ENCODE peak calls at places on chromosomes 6 and 20, in four cellular contexts. D, M, F and H are unnamed samples.
A peak's percentile ranks its signal among the peaks of the same experiment; 100 is the strongest.

GRCh38 chr20:3092611-3093379 is 8.3 kb upstream of the AVP start:
- DNase-seq in F (peak; percentile 52), M (no peak), D (no peak), H (no peak)

GRCh38 chr20:5658897-5659296 is 91.3 kb upstream of the SHLD1 start:
- DNase-seq in M (peak; percentile 69), F (no peak), D (peak; percentile 81), H (peak; percentile 76)

GRCh38 chr6:33426590-33427563 is 7.0 kb downstream of the SYNGAP1 start:
- DNase-seq in D (peak; percentile 61), M (no peak), F (peak; percentile 33), H (no peak)

GRCh38 chr6:155645328-155645727 is 189.7 kb upstream of the NOX3 start:
- DNase-seq in D (no peak), M (no peak), F (no peak), H (peak; percentile 70)

GRCh38 chr6:132964868-132965382 is 150.6 kb downstream of the RPS12 start:
- DNase-seq in D (no peak), M (no peak), F (no peak), H (no peak)

GRCh38 chr20:57308451-57309410 is 20.9 kb upstream of the SPO11 start:
- DNase-seq in F (no peak), M (no peak), D (peak; percentile 48), H (no peak)

GRCh38 chr6:120473804-120474203 is 860.5 kb downstream of the TBC1D32 start:
- DNase-seq in F (no peak), D (no peak), M (no peak), H (no peak)

GRCh38 chr20:53954734-53955658 is 115.4 kb downstream of the BCAS1 start:
- DNase-seq in F (no peak), D (no peak), M (no peak), H (no peak)

GRCh38 chr6:150204705-150205472 is 62.0 kb downstream of the PPP1R14C start:
- DNase-seq in M (peak; percentile 75), D (no peak), F (no peak), H (no peak)

GRCh38 chr20:29452186-29452585 is 1805.3 kb upstream of the DEFB115 start:
- DNase-seq in D (no peak), M (no peak), F (no peak), H (no peak)

GRCh38 chr20:49590163-49591017 is 22.5 kb upstream of the PTGIS start:
- DNase-seq in F (no peak), M (no peak), D (no peak), H (no peak)

GRCh38 chr6:168699631-168700315 is 258.8 kb downstream of the SMOC2 start:
- DNase-seq in M (peak; percentile 64), D (peak; percentile 78), F (no peak), H (no peak)

GRCh38 chr6:83546636-83547035 is 34.3 kb downstream of the PRSS35 start:
- DNase-seq in F (no peak), M (no peak), D (no peak), H (no peak)

GRCh38 chr6:75350808-75351207 is 66.2 kb upstream of the TMEM30A start:
- DNase-seq in M (no peak), D (no peak), F (no peak), H (no peak)

GRCh38 chr20:44914924-44915323 is 5.1 kb downstream of the PABPC1L start:
- DNase-seq in F (no peak), D (no peak), M (no peak), H (no peak)

GRCh38 chr6:30227763-30228487 is 14.7 kb upstream of the TRIM26 start:
- DNase-seq in M (no peak), D (no peak), F (no peak), H (no peak)

GRCh38 chr6:14292119-14292518 is 174.5 kb downstream of the CD83 start:
- DNase-seq in D (no peak), F (no peak), M (no peak), H (no peak)

GRCh38 chr20:330233-331149 is 5.1 kb downstream of the SOX12 start:
- DNase-seq in M (peak; percentile 56), D (no peak), F (peak; percentile 72), H (no peak)

GRCh38 chr20:62354811-62355341 is 12.2 kb downstream of the LAMA5 start:
- DNase-seq in F (no peak), D (no peak), M (peak; percentile 39), H (no peak)

GRCh38 chr6:12147557-12148316 is 135.6 kb downstream of the HIVEP1 start:
- DNase-seq in F (no peak), M (no peak), D (no peak), H (no peak)

GRCh38 chr6:132147530-132148011 is 196.4 kb upstream of the CCN2 start:
- DNase-seq in M (no peak), F (no peak), D (no peak), H (no peak)

GRCh38 chr6:44851176-44851575 is 463.7 kb downstream of the CDC5L start:
- DNase-seq in M (no peak), F (no peak), D (no peak), H (no peak)

GRCh38 chr6:26657268-26657667 is 2.3 kb downstream of the ZNF322 start:
- DNase-seq in D (no peak), M (no peak), F (no peak), H (no peak)

GRCh38 chr6:71139249-71139648 is 149.4 kb upstream of the OGFRL1 start:
- DNase-seq in F (no peak), M (no peak), D (no peak), H (peak; percentile 74)

GRCh38 chr6:148563066-148563465 is 183.8 kb upstream of the UST start:
- DNase-seq in F (no peak), D (no peak), M (no peak), H (no peak)

GRCh38 chr6:44054635-44055559 is 72.4 kb downstream of the MRPL14 start:
- DNase-seq in D (no peak), F (no peak), M (peak; percentile 42), H (no peak)

GRCh38 chr6:37460805-37461204 is 27.8 kb downstream of the CMTR1 start:
- DNase-seq in D (no peak), F (no peak), M (no peak), H (no peak)

GRCh38 chr6:129370268-129370916 is 339.6 kb downstream of the ARHGAP18 start:
- DNase-seq in F (peak; percentile 30), D (no peak), M (no peak), H (peak; percentile 24)

GRCh38 chr20:24501764-24502163 is 32.3 kb downstream of the SYNDIG1 start:
- DNase-seq in D (no peak), M (no peak), F (peak; percentile 5), H (no peak)

GRCh38 chr6:72413884-72414283 is 208.0 kb upstream of the KCNQ5 start:
- DNase-seq in M (no peak), F (no peak), D (no peak), H (no peak)

GRCh38 chr6:89161326-89162046 is 15.6 kb downstream of the PM20D2 start:
- DNase-seq in D (no peak), F (peak; percentile 66), M (no peak), H (no peak)

DNA sequence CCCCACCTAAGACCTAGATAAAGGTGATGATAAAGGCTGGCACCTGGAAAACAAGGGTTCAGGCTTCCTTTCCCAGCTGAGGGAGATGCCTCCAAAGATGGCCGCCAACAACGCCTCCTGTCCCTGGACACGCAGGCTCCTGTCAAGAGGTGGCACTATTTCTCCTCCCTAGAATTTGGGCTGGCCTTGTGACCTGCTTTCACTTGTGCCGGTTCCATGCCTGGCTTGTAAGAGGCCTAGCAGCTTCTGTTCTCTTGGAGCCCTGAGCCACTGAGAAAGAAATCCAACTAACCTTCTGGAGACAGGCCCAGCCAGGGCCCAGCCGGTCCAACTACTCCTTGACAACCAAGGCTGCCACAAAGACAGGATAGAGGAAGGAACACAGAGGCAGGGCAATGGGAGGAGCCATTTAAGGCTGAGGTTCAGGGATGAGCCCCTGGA is 60.2 kb upstream of the RALY start:
- DNase-seq in D (peak; percentile 87), M (peak; percentile 75), F (peak; percentile 82), H (no peak)
- TF ChIP-seq CTCF in D (peak; percentile 57), M (peak; percentile 43), F (peak; percentile 81), H (peak; percentile 84)

DNA sequence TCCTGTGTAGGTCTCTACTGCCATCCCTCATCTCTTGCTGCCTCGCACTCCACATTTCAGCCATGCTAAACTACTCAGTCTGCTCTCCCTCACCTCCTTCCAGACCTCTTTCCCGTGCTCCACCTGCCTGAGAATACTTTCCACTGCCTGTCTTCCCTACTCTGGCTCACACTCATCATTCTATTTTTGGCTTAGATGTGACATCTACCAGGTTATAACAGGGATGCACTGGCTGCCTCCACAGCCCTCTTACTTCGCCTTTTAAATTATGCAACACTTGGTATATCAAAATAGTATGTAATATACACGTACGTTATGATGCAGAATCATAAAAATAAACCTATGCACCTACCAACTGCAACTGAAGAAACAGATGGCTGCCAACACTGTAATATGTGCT is 222.8 kb upstream of the DTNBP1 start:
- DNase-seq in F (no peak), D (no peak), M (no peak), H (no peak)
- H3K4me1 ChIP-seq in F (no peaks in the 10 kb centered on the region), D (no peaks in the 10 kb centered on the region), M (peaks cover 12% of the 10 kb centered on the region), H (peaks cover 18% of the 10 kb centered on the region)

GRCh38 chr20:10414982-10415650 is 18.9 kb downstream of the MKKS start:
- DNase-seq in M (no peak), D (no peak), F (no peak), H (peak; percentile 69)

GRCh38 chr20:10411673-10412072 is 22.3 kb downstream of the MKKS start:
- DNase-seq in M (no peak), F (no peak), D (no peak), H (no peak)

GRCh38 chr20:10408427-10408826 is 25.6 kb downstream of the MKKS start:
- DNase-seq in D (no peak), F (no peak), M (no peak), H (no peak)

DNA sequence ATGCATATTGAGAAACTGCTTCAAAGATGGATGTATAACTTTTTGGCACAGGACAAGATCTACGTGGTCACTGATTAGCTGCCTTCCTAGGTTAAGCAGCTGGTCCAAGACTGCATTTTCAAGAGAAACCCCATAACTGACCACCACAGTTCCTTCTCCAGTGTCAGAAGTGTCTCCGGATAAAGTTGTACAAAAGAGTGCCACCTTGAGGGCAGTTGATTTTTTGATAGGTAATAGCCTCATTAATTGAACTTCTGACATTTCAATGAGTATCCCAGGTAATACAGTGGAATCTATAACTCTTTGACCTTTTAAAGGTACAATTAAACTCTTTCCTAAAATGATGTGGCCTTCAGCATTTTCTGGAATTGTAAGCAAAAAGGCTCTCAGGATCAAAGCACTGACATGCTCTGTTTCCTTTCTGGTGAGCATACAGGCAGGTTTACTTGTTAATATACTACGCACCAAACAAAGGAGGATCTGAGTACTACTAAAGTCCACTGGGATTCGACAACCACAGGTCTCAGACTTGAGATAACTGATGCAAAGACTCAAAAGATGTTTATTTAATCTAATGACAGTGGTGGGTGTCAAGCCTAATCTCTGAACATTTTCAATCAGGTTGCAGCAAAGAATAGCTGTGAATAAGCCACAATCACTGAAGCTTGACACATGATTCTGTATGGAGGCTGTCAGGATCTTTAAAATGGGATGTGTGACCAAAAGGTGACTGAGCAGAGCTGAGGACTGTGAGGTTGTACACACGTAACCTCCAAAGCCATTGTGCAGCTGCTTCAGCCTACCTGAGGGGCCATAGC is 21.2 kb downstream of the MKKS start:
- DNase-seq in D (no peak), M (no peak), F (no peak), H (no peak)
- TF ChIP-seq CTCF in D (no peak), M (no peak), F (peak; percentile 43), H (peak; percentile 45)

GRCh38 chr20:63903796-63904570 is 9.1 kb downstream of the DNAJC5 start:
- DNase-seq in D (no peak), M (no peak), F (no peak), H (no peak)

GRCh38 chr20:63897978-63898561 is 3.1 kb downstream of the DNAJC5 start:
- DNase-seq in F (no peak), D (no peak), M (no peak), H (no peak)

GRCh38 chr20:63898882-63899558 is 4.1 kb downstream of the DNAJC5 start:
- DNase-seq in M (no peak), F (no peak), D (no peak), H (no peak)

GRCh38 chr20:63896136-63896890 is 1.4 kb downstream of the DNAJC5 start:
- DNase-seq in M (peak; percentile 77), F (no peak), D (peak; percentile 73), H (no peak)

GRCh38 chr20:63900373-63900772 is 5.4 kb downstream of the DNAJC5 start:
- DNase-seq in F (no peak), D (no peak), M (no peak), H (no peak)
- H3K4me1 ChIP-seq in F (peaks cover 2% of the 10 kb centered on the region), D (no peaks in the 10 kb centered on the region), M (peaks cover 31% of the 10 kb centered on the region), H (peaks cover 24% of the 10 kb centered on the region)